ENCODE peak calls at places on chromosomes 1 and 21, in four cellular contexts. Z is HepG2, K is A549, E is K562. W is an unnamed sample.
A peak's percentile ranks its signal among the peaks of the same experiment; 100 is the strongest.

GRCh38 chr1:22875851-22876250 is 96.8 kb downstream of the LACTBL1 start:
- DNase-seq in Z (no peak), K (no peak), E (no peak), W (no peak)

GRCh38 chr1:247367786-247368342 is 36.2 kb upstream of the ZNF496 start:
- DNase-seq in Z (no peak), K (no peak), E (peak; percentile 55), W (no peak)

GRCh38 chr1:232873931-232874330 is 68.7 kb downstream of the MAP10 start:
- DNase-seq in Z (no peak), K (no peak), E (no peak), W (no peak)

GRCh38 chr1:229699613-229700242 is 73.7 kb downstream of the URB2 start:
- DNase-seq in Z (no peak), K (no peak), E (no peak), W (no peak)

GRCh38 chr1:30903343-30904034 is 5.1 kb downstream of the SDC3 start:
- DNase-seq in Z (no peak), K (no peak), E (peak; percentile 79), W (no peak)

GRCh38 chr1:41738475-41738874 is 180.2 kb downstream of the HIVEP3 start:
- DNase-seq in Z (no peak), K (no peak), E (no peak), W (no peak)

GRCh38 chr21:41894922-41895557 is 15.9 kb upstream of the PRDM15 start:
- DNase-seq in Z (no peak), K (no peak), E (peak; percentile 88), W (no peak)

GRCh38 chr1:39659110-39659509 is 12.8 kb downstream of the NT5C1A start:
- DNase-seq in Z (no peak), K (no peak), E (no peak), W (no peak)

GRCh38 chr1:225572422-225572821 is 80.5 kb downstream of the ENAH start:
- DNase-seq in Z (no peak), K (peak; percentile 8), E (no peak), W (no peak)

GRCh38 chr1:145918992-145919939 is 749 bp upstream of the PEX11B start:
- DNase-seq in Z (peak; percentile 56), K (peak; percentile 53), E (peak; percentile 82), W (peak; percentile 44)

GRCh38 chr1:173531069-173531693 is 54.0 kb downstream of the PRDX6 start:
- DNase-seq in Z (no peak), K (no peak), E (no peak), W (no peak)

GRCh38 chr1:70504176-70504820 is 93.2 kb downstream of the CTH start:
- DNase-seq in Z (peak; percentile 71), K (no peak), E (peak; percentile 77), W (no peak)

GRCh38 chr1:29396438-29397255 is 160.3 kb downstream of the PTPRU start:
- DNase-seq in Z (no peak), K (no peak), E (no peak), W (no peak)

GRCh38 chr1:36728846-36729245 is 246.1 kb upstream of the CSF3R start:
- DNase-seq in Z (no peak), K (no peak), E (no peak), W (no peak)

GRCh38 chr1:154609398-154610380 is 1.7 kb upstream of the ADAR start:
- DNase-seq in Z (no peak), K (no peak), E (no peak), W (peak; percentile 65)

GRCh38 chr1:245673920-245674414 is 519.2 kb downstream of the KIF26B start:
- DNase-seq in Z (no peak), K (no peak), E (no peak), W (no peak)

GRCh38 chr1:236734141-236734765 is 48.0 kb downstream of the ACTN2 start:
- DNase-seq in Z (no peak), K (no peak), E (no peak), W (no peak)

GRCh38 chr1:109027841-109028240 is 14.1 kb downstream of the WDR47 start:
- DNase-seq in Z (no peak), K (no peak), E (no peak), W (no peak)

GRCh38 chr1:28518745-28519341 is 13.0 kb downstream of the RCC1 start:
- DNase-seq in Z (peak; percentile 84), K (no peak), E (peak; percentile 78), W (no peak)

GRCh38 chr21:31837613-31838390 is 35.0 kb upstream of the HUNK start:
- DNase-seq in Z (no peak), K (no peak), E (no peak), W (no peak)

GRCh38 chr1:172373864-172374263 is 46.6 kb upstream of the C1orf105 start:
- DNase-seq in Z (no peak), K (no peak), E (no peak), W (no peak)

GRCh38 chr1:227775841-227776240 is 39.6 kb upstream of the PRSS38 start:
- DNase-seq in Z (no peak), K (no peak), E (no peak), W (no peak)

GRCh38 chr1:71587961-71588360 is 507.1 kb upstream of the ZRANB2 start:
- DNase-seq in Z (no peak), K (no peak), E (no peak), W (no peak)

DNA sequence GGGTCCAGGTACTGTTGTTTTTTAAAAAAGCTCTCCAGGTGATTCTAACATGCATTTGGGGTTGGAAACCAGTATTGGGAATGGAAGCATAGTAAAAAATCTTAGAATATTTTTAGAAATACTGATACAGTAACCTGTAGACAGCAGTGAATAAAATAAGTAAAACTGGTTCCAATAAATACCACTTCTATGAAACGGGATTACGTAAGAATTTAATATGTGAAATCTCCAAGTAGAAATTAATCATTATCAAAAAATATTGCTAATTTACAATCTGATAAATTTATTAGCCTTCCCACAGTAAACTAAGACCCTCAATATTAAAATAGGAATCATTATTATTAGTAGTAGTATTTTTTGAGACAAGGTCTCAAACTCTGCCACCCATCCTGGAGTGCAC is 177.5 kb downstream of the COP1 start:
- DNase-seq in Z (no peak), K (no peak), E (no peak), W (no peak)
- TF ChIP-seq HMGXB4 in Z (no peak), K (no peak), E (no peak), W (no peak)

DNA sequence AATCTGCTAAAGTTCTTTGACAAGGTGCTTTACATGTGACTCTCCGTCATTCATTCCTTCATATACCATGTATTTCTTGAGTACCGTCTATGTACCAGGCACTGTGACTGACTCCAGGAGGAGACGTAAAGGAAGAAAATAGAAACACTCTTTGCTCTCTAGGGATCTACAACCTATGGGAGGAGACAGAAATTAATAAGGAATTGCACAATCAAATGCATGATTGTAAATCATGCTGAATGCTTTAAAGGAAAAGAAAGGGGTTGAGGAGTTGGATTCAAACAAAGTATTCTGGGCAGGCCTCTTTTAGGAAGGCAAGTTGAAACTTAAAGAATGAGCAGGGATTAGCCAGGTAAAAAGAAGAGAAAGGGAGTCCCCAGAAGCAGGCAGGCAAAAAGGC is 239.1 kb upstream of the FGGY start:
- DNase-seq in Z (no peak), K (no peak), E (no peak), W (no peak)
- TF ChIP-seq HMGXB4 in Z (no peak), K (no peak), E (no peak), W (no peak)

DNA sequence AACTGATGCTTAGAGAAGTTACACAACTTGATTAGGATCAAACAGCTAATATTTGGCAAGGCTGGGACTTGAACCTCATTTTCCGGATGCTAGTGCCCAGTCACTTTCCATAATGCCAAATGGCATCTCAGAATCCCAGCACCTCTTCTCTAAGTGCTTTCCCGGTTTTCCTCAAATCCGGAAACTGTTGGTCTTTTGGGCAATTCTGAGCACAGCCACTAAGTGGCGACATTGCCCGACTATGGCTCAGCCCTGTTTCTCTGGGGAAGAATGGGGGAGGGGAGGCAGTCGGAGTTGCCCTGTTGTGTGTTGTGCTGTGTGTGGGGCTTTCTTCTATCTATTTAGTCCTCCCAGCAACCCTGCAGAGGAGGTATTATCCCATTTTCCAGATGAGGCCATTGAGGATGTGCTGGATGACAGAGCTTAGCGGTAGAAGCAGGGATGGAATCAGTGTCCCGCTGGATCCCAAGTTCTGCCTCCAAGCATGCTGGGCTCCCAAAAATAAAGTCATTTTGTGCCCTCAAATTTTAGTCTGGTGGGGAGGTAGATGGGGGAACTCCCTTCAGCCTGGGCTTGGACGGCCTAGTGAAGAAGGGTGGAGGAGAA is 175.0 kb downstream of the FCRL5 start:
- DNase-seq in Z (peak; percentile 29), K (no peak), E (peak; percentile 66), W (peak; percentile 75)
- TF ChIP-seq HMGXB4 in Z (no peak), K (no peak), E (no peak), W (no peak)

DNA sequence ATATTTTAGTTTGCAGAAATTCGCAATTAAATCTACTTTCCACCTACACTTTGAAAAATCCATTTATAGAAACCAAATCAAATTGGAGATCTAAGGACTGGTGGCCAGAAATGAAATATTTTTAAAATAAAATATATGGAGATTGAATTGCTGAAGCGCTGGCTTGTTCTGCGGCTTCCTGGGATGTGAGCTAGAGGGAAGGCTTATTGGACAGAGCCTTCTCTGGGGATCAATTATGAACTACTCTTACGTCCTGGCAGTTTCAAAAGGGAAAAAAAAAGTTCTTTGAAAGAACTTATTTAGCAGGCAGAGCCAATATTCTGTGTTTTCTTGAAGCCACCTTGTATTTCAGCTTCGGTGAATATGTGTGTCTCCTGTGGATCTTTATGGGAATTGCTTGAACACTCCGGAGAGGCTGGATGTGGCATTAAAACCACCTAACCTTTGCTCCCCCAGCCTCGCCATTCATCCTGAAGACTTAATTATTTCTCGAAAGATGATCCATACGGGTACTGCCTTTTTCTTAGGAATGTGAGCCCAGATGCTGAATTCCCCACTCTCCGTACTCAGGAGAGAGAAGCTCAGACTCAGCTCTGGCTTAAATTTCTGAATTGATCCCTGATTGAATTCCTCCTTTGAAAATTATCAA is 478.9 kb upstream of the VAMP3 start:
- DNase-seq in Z (no peak), K (no peak), E (no peak), W (no peak)
- TF ChIP-seq HMGXB4 in Z (no peak), K (no peak), E (no peak), W (no peak)

GRCh38 chr1:241473026-241473425 is 46.5 kb downstream of the FH start:
- DNase-seq in Z (no peak), K (no peak), E (no peak), W (no peak)

GRCh38 chr1:241479294-241479693 is 40.3 kb downstream of the FH start:
- DNase-seq in Z (no peak), K (no peak), E (no peak), W (no peak)

GRCh38 chr1:241470361-241470760 is 49.2 kb downstream of the FH start:
- DNase-seq in Z (no peak), K (no peak), E (no peak), W (no peak)

GRCh38 chr1:241470908-241471610 is 48.5 kb downstream of the FH start:
- DNase-seq in Z (no peak), K (no peak), E (no peak), W (no peak)

DNA sequence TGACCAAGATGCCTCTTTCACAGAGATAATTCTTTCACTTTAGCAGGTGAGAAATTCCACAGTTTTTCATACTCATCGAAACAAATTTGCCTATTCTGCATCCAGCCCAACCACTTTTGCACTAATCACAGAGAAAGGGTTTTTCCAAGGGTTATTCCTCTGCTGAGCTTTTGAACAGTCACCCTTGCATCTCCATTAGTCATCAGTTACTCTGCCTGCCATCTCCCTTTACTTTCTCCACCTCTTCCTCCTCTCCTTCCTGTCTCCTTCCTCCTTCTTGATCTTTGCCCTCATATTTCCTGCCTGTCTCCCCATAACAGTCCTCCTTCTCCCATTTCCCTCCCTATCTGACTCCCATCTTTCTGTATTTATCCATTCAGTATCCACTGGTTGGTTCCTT is 43.9 kb downstream of the FH start:
- DNase-seq in Z (no peak), K (no peak), E (no peak), W (no peak)
- TF ChIP-seq HMGXB4 in Z (no peak), K (no peak), E (no peak), W (no peak)